ENCODE peak calls at places on chromosomes 3 and 15, in seven cellular contexts. One of them, this sample, is unnamed.

GRCh38 chr15:90451215-90451850 is 63.3 kb downstream of the IQGAP1 start:
- DNase-seq in type B pancreatic cell: no peak
- DNase-seq in activated CD4-positive, CD25-positive, alpha-beta regulatory T cell: no peak
- DNase-seq in renal cortical epithelial cell: peak
- DNase-seq in Right ventricle myocardium inferior: no peak
- DNase-seq in prostate gland: no peak
- DNase-seq in NCI-H1417 treated with DMSO at 0.1 percent for 48 hours: no peak
- DNase-seq in this sample: peak

GRCh38 chr3:34001022-34001421 is 202.6 kb downstream of the PDCD6IP start:
- DNase-seq in type B pancreatic cell: no peak
- DNase-seq in activated CD4-positive, CD25-positive, alpha-beta regulatory T cell: no peak
- DNase-seq in renal cortical epithelial cell: no peak
- DNase-seq in Right ventricle myocardium inferior: no peak
- DNase-seq in prostate gland: no peak
- DNase-seq in NCI-H1417 treated with DMSO at 0.1 percent for 48 hours: no peak
- DNase-seq in this sample: no peak

GRCh38 chr3:144096016-144096415 is 124.4 kb downstream of the DIPK2A start:
- DNase-seq in type B pancreatic cell: no peak
- DNase-seq in activated CD4-positive, CD25-positive, alpha-beta regulatory T cell: no peak
- DNase-seq in renal cortical epithelial cell: peak
- DNase-seq in Right ventricle myocardium inferior: no peak
- DNase-seq in prostate gland: no peak
- DNase-seq in NCI-H1417 treated with DMSO at 0.1 percent for 48 hours: no peak
- DNase-seq in this sample: no peak

GRCh38 chr3:94525039-94525438 is 462.2 kb downstream of the NSUN3 start:
- DNase-seq in type B pancreatic cell: no peak
- DNase-seq in activated CD4-positive, CD25-positive, alpha-beta regulatory T cell: no peak
- DNase-seq in renal cortical epithelial cell: peak
- DNase-seq in Right ventricle myocardium inferior: no peak
- DNase-seq in prostate gland: peak
- DNase-seq in NCI-H1417 treated with DMSO at 0.1 percent for 48 hours: no peak
- DNase-seq in this sample: peak

GRCh38 chr15:34987182-34987488 is 952 bp downstream of the ZNF770 start:
- DNase-seq in type B pancreatic cell: no peak
- DNase-seq in activated CD4-positive, CD25-positive, alpha-beta regulatory T cell: no peak
- DNase-seq in renal cortical epithelial cell: no peak
- DNase-seq in Right ventricle myocardium inferior: no peak
- DNase-seq in prostate gland: no peak
- DNase-seq in NCI-H1417 treated with DMSO at 0.1 percent for 48 hours: no peak
- DNase-seq in this sample: no peak

GRCh38 chr3:143507735-143508580 is 340.3 kb downstream of the SLC9A9 start:
- DNase-seq in type B pancreatic cell: no peak
- DNase-seq in activated CD4-positive, CD25-positive, alpha-beta regulatory T cell: no peak
- DNase-seq in renal cortical epithelial cell: peak
- DNase-seq in Right ventricle myocardium inferior: no peak
- DNase-seq in prostate gland: no peak
- DNase-seq in NCI-H1417 treated with DMSO at 0.1 percent for 48 hours: no peak
- DNase-seq in this sample: peak

GRCh38 chr3:72727207-72727606 is 121.0 kb downstream of the SHQ1 start:
- DNase-seq in type B pancreatic cell: no peak
- DNase-seq in activated CD4-positive, CD25-positive, alpha-beta regulatory T cell: no peak
- DNase-seq in renal cortical epithelial cell: no peak
- DNase-seq in Right ventricle myocardium inferior: no peak
- DNase-seq in prostate gland: no peak
- DNase-seq in NCI-H1417 treated with DMSO at 0.1 percent for 48 hours: no peak
- DNase-seq in this sample: no peak

GRCh38 chr3:71211083-71211482 is 372.4 kb downstream of the FOXP1 start:
- DNase-seq in type B pancreatic cell: no peak
- DNase-seq in activated CD4-positive, CD25-positive, alpha-beta regulatory T cell: no peak
- DNase-seq in renal cortical epithelial cell: no peak
- DNase-seq in Right ventricle myocardium inferior: no peak
- DNase-seq in prostate gland: no peak
- DNase-seq in NCI-H1417 treated with DMSO at 0.1 percent for 48 hours: no peak
- DNase-seq in this sample: no peak

GRCh38 chr15:61828008-61828407 is 232.2 kb downstream of the VPS13C start:
- DNase-seq in type B pancreatic cell: no peak
- DNase-seq in activated CD4-positive, CD25-positive, alpha-beta regulatory T cell: no peak
- DNase-seq in renal cortical epithelial cell: no peak
- DNase-seq in Right ventricle myocardium inferior: no peak
- DNase-seq in prostate gland: no peak
- DNase-seq in NCI-H1417 treated with DMSO at 0.1 percent for 48 hours: no peak
- DNase-seq in this sample: no peak

GRCh38 chr3:127044996-127045395 is 62.1 kb downstream of the PLXNA1 start:
- DNase-seq in type B pancreatic cell: no peak
- DNase-seq in activated CD4-positive, CD25-positive, alpha-beta regulatory T cell: no peak
- DNase-seq in renal cortical epithelial cell: no peak
- DNase-seq in Right ventricle myocardium inferior: no peak
- DNase-seq in prostate gland: no peak
- DNase-seq in NCI-H1417 treated with DMSO at 0.1 percent for 48 hours: no peak
- DNase-seq in this sample: no peak

GRCh38 chr15:48946088-48946839 is 17.5 kb downstream of the SHC4 start:
- DNase-seq in type B pancreatic cell: no peak
- DNase-seq in activated CD4-positive, CD25-positive, alpha-beta regulatory T cell: no peak
- DNase-seq in renal cortical epithelial cell: peak
- DNase-seq in Right ventricle myocardium inferior: no peak
- DNase-seq in prostate gland: no peak
- DNase-seq in NCI-H1417 treated with DMSO at 0.1 percent for 48 hours: no peak
- DNase-seq in this sample: peak

GRCh38 chr15:86164222-86164898 is 84.7 kb downstream of the AGBL1 start:
- DNase-seq in type B pancreatic cell: no peak
- DNase-seq in activated CD4-positive, CD25-positive, alpha-beta regulatory T cell: no peak
- DNase-seq in renal cortical epithelial cell: no peak
- DNase-seq in Right ventricle myocardium inferior: no peak
- DNase-seq in prostate gland: no peak
- DNase-seq in NCI-H1417 treated with DMSO at 0.1 percent for 48 hours: no peak
- DNase-seq in this sample: no peak

GRCh38 chr3:149339931-149340309 is 6.5 kb upstream of the TM4SF18 start:
- DNase-seq in type B pancreatic cell: no peak
- DNase-seq in activated CD4-positive, CD25-positive, alpha-beta regulatory T cell: no peak
- DNase-seq in renal cortical epithelial cell: peak
- DNase-seq in Right ventricle myocardium inferior: peak
- DNase-seq in prostate gland: peak
- DNase-seq in NCI-H1417 treated with DMSO at 0.1 percent for 48 hours: no peak
- DNase-seq in this sample: peak

GRCh38 chr3:117719316-117719926 is 1009.8 kb downstream of the TUSC7 start:
- DNase-seq in type B pancreatic cell: no peak
- DNase-seq in activated CD4-positive, CD25-positive, alpha-beta regulatory T cell: no peak
- DNase-seq in renal cortical epithelial cell: peak
- DNase-seq in Right ventricle myocardium inferior: no peak
- DNase-seq in prostate gland: no peak
- DNase-seq in NCI-H1417 treated with DMSO at 0.1 percent for 48 hours: no peak
- DNase-seq in this sample: peak